ENCODE peak calls at places on chromosomes 4 and X, in five cellular contexts. T, M, K, I and A are unnamed samples.
A peak's percentile ranks its signal among the peaks of the same experiment; 100 is the strongest.

GRCh38 chrX:40964633-40965586 is 120.3 kb upstream of the USP9X start:
- DNase-seq in T (no peak), M (no peak), K (no peak), I (no peak), A (peak; percentile 9)

GRCh38 chrX:54695231-54695630 is 102.8 kb downstream of the ITIH6 start:
- DNase-seq in T (no peak), M (peak; percentile 41), K (no peak), I (peak; percentile 0), A (no peak)

GRCh38 chr4:186132577-186133277 is 28.2 kb downstream of the FAM149A start:
- DNase-seq in T (no peak), M (peak; percentile 55), K (peak; percentile 52), I (peak; percentile 44), A (no peak)

GRCh38 chrX:155694649-155695048 is 81.9 kb upstream of the TMLHE start:
- DNase-seq in T (no peak), M (no peak), K (no peak), I (no peak), A (no peak)

GRCh38 chrX:21408776-21409175 is 34.6 kb downstream of the CNKSR2 start:
- DNase-seq in T (no peak), M (no peak), K (no peak), I (no peak), A (no peak)

GRCh38 chr4:179766938-179767337 is 2324.7 kb upstream of the AGA start:
- DNase-seq in T (no peak), M (no peak), K (no peak), I (no peak), A (no peak)

GRCh38 chr4:30837131-30837539 is 117.0 kb downstream of the PCDH7 start:
- DNase-seq in T (no peak), M (peak; percentile 37), K (peak; percentile 13), I (no peak), A (no peak)

GRCh38 chr4:186979966-186980745 is 256.5 kb upstream of the FAT1 start:
- DNase-seq in T (no peak), M (peak; percentile 3), K (no peak), I (no peak), A (no peak)

GRCh38 chr4:118032691-118033090 is 1.6 kb upstream of the NDST3 start:
- DNase-seq in T (peak; percentile 61), M (no peak), K (peak; percentile 42), I (no peak), A (peak; percentile 46)

GRCh38 chr4:81635128-81635527 is 163.4 kb upstream of the RASGEF1B start:
- DNase-seq in T (no peak), M (no peak), K (no peak), I (no peak), A (no peak)

GRCh38 chrX:79081895-79082512 is 62.5 kb upstream of the GPR174 start:
- DNase-seq in T (peak; percentile 9), M (peak; percentile 29), K (peak; percentile 38), I (peak; percentile 53), A (peak; percentile 28)

GRCh38 chr4:106358899-106359298 is 9.7 kb downstream of the GIMD1 start:
- DNase-seq in T (no peak), M (peak; percentile 29), K (no peak), I (no peak), A (no peak)

GRCh38 chr4:46656071-46656470 is 253.0 kb downstream of the COX7B2 start:
- DNase-seq in T (no peak), M (no peak), K (no peak), I (no peak), A (no peak)

GRCh38 chr4:13933163-13933562 is 305.6 kb upstream of the BOD1L1 start:
- DNase-seq in T (no peak), M (peak; percentile 57), K (no peak), I (no peak), A (no peak)